ENCODE peak calls at places on chromosomes 16 and 17, in four cellular contexts. One of them, this sample, is unnamed. For H3K36me3 and H3K4me1, the result is how much of the 10 kb centered on the place peaks cover.

GRCh38 chr16:49876716-49877129 is 20.8 kb upstream of the ZNF423 start:
- DNase-seq in HepG2: no peak
- DNase-seq in H1: peak
- DNase-seq in GM12878: no peak
- DNase-seq in this sample: no peak

GRCh38 chr17:21280081-21280518 is 4.4 kb upstream of the MAP2K3 start:
- DNase-seq in HepG2: peak
- DNase-seq in H1: no peak
- DNase-seq in GM12878: peak
- DNase-seq in this sample: peak

GRCh38 chr17:32259596-32259995 is 6.0 kb upstream of the RHBDL3 start:
- DNase-seq in HepG2: no peak
- DNase-seq in H1: no peak
- DNase-seq in GM12878: no peak
- DNase-seq in this sample: no peak

GRCh38 chr17:27530791-27531391 is 74.6 kb downstream of the KSR1 start:
- DNase-seq in HepG2: peak
- DNase-seq in H1: no peak
- DNase-seq in GM12878: no peak
- DNase-seq in this sample: no peak

GRCh38 chr17:44546711-44547606 is 10.3 kb upstream of the FZD2 start:
- DNase-seq in HepG2: no peak
- DNase-seq in H1: no peak
- DNase-seq in GM12878: no peak
- DNase-seq in this sample: no peak

GRCh38 chr17:62792122-62792800 is 15.9 kb downstream of the MARCHF10 start:
- DNase-seq in HepG2: peak
- DNase-seq in H1: no peak
- DNase-seq in GM12878: no peak
- DNase-seq in this sample: no peak

GRCh38 chr17:50022463-50023130 is 27.6 kb upstream of the DLX3 start:
- DNase-seq in HepG2: no peak
- DNase-seq in H1: no peak
- DNase-seq in GM12878: no peak
- DNase-seq in this sample: no peak

GRCh38 chr17:56540791-56541190 is 52.7 kb upstream of the NOG start:
- DNase-seq in HepG2: no peak
- DNase-seq in H1: no peak
- DNase-seq in GM12878: no peak
- DNase-seq in this sample: peak

GRCh38 chr17:2416010-2416734 is 15.3 kb upstream of the MNT start:
- DNase-seq in HepG2: peak
- DNase-seq in H1: no peak
- DNase-seq in GM12878: no peak
- DNase-seq in this sample: no peak

GRCh38 chr17:79027925-79028491 is 4.0 kb downstream of the C1QTNF1 start:
- DNase-seq in HepG2: no peak
- DNase-seq in H1: no peak
- DNase-seq in GM12878: no peak
- DNase-seq in this sample: no peak

GRCh38 chr16:83366228-83366627 is 441.6 kb upstream of the HSBP1 start:
- DNase-seq in HepG2: no peak
- DNase-seq in H1: no peak
- DNase-seq in GM12878: no peak
- DNase-seq in this sample: no peak

GRCh38 chr16:88468289-88469129 is 15.4 kb downstream of the ZFPM1 start:
- DNase-seq in HepG2: peak
- DNase-seq in H1: peak
- DNase-seq in GM12878: no peak
- DNase-seq in this sample: peak

GRCh38 chr16:85586360-85587145 is 26.6 kb upstream of the GSE1 start:
- DNase-seq in HepG2: no peak
- DNase-seq in H1: no peak
- DNase-seq in GM12878: no peak
- DNase-seq in this sample: no peak

GRCh38 chr16:85986931-85987749 is 88.2 kb downstream of the IRF8 start:
- DNase-seq in HepG2: peak
- DNase-seq in H1: no peak
- DNase-seq in GM12878: no peak
- DNase-seq in this sample: peak

GRCh38 chr16:85668676-85669424 is 19.9 kb downstream of the GINS2 start:
- DNase-seq in HepG2: no peak
- DNase-seq in H1: no peak
- DNase-seq in GM12878: no peak
- DNase-seq in this sample: no peak

GRCh38 chr17:5329784-5330557 is 47.9 kb downstream of the RABEP1 start:
- DNase-seq in HepG2: no peak
- DNase-seq in H1: no peak
- DNase-seq in GM12878: peak
- DNase-seq in this sample: no peak

GRCh38 chr16:54657058-54657708 is 273.5 kb upstream of the IRX5 start:
- DNase-seq in HepG2: no peak
- DNase-seq in H1: no peak
- DNase-seq in GM12878: no peak
- DNase-seq in this sample: no peak

GRCh38 chr17:44438634-44439033 is 49.2 kb upstream of the ITGA2B start:
- DNase-seq in HepG2: no peak
- DNase-seq in H1: no peak
- DNase-seq in GM12878: no peak
- DNase-seq in this sample: no peak

GRCh38 chr17:19310151-19310550 is 52.4 kb downstream of the B9D1 start:
- DNase-seq in HepG2: no peak
- DNase-seq in H1: no peak
- DNase-seq in GM12878: no peak
- DNase-seq in this sample: no peak

GRCh38 chr16:30722443-30722842 is 23.5 kb downstream of the SRCAP start:
- DNase-seq in HepG2: no peak
- DNase-seq in H1: no peak
- DNase-seq in GM12878: no peak
- DNase-seq in this sample: no peak

GRCh38 chr17:55307879-55308278 is 43.1 kb downstream of the HLF start:
- DNase-seq in HepG2: no peak
- DNase-seq in H1: no peak
- DNase-seq in GM12878: no peak
- DNase-seq in this sample: no peak

GRCh38 chr16:8905168-8905762 is 23.1 kb downstream of the LITAFD start:
- DNase-seq in HepG2: peak
- DNase-seq in H1: no peak
- DNase-seq in GM12878: no peak
- DNase-seq in this sample: no peak

GRCh38 chr17:66339563-66339962 is 37.1 kb downstream of the PRKCA start:
- DNase-seq in HepG2: no peak
- DNase-seq in H1: no peak
- DNase-seq in GM12878: no peak
- DNase-seq in this sample: no peak

GRCh38 chr17:61284174-61284573 is 115.5 kb upstream of the TBX2 start:
- DNase-seq in HepG2: no peak
- DNase-seq in H1: no peak
- DNase-seq in GM12878: no peak
- DNase-seq in this sample: no peak

GRCh38 chr17:79842136-79842655 is 3.0 kb upstream of the CBX4 start:
- DNase-seq in HepG2: no peak
- DNase-seq in H1: no peak
- DNase-seq in GM12878: no peak
- DNase-seq in this sample: no peak

GRCh38 chr17:2102931-2103398 is 48.1 kb downstream of the HIC1 start:
- DNase-seq in HepG2: no peak
- DNase-seq in H1: no peak
- DNase-seq in GM12878: no peak
- DNase-seq in this sample: no peak

GRCh38 chr16:81581107-81581506 is 136.5 kb downstream of the CMIP start:
- DNase-seq in HepG2: no peak
- DNase-seq in H1: no peak
- DNase-seq in GM12878: no peak
- DNase-seq in this sample: no peak

GRCh38 chr16:59988591-59988990 is 1254.5 kb upstream of the GOT2 start:
- DNase-seq in HepG2: no peak
- DNase-seq in H1: no peak
- DNase-seq in GM12878: no peak
- DNase-seq in this sample: no peak

GRCh38 chr16:56964243-56965148 is 2.7 kb downstream of the CETP start:
- DNase-seq in HepG2: peak
- DNase-seq in H1: peak
- DNase-seq in GM12878: no peak
- DNase-seq in this sample: peak

DNA sequence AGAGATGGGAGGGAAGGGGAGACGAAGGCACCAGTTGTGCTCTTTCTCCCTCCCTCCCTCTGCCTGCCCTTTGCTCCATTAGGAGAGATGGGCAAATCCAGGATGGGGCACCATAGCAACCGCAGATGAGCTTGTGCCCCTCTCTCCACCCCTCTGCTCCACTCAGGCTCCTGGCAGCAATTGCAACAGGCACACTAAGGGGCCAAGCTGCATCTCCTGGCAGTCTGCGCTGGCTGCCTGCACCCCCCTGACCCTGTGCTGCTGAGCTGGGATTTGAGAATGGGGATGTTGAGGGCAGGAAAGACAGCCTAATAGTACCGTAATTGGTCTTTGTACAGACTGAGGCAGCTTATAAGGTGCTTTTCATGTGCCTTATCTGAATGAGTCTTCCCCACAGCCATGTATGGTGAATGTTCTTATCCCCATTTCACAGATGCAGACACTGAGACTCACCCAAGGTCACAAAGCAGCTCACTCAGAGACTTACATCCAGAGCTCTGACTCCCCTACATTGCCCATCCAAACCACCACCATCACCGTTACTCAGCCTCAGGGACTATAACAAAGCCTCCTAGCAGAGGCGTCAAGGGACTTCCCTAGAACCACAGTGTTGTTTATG is 480 bp upstream of the GPR179 start:
- DNase-seq in HepG2: no peak
- DNase-seq in H1: no peak
- DNase-seq in GM12878: no peak
- DNase-seq in this sample: no peak
- H3K36me3 ChIP-seq in HepG2: under half
- H3K36me3 ChIP-seq in H1: under half
- H3K36me3 ChIP-seq in GM12878: under half
- H3K36me3 ChIP-seq in this sample: under half

GRCh38 chr16:66520406-66521194 is 29.3 kb downstream of the TK2 start:
- DNase-seq in HepG2: no peak
- DNase-seq in H1: no peak
- DNase-seq in GM12878: no peak
- DNase-seq in this sample: no peak

GRCh38 chr16:66521951-66522771 is 27.8 kb downstream of the TK2 start:
- DNase-seq in HepG2: no peak
- DNase-seq in H1: no peak
- DNase-seq in GM12878: peak
- DNase-seq in this sample: no peak

GRCh38 chr16:66519482-66519881 is 30.4 kb downstream of the TK2 start:
- DNase-seq in HepG2: no peak
- DNase-seq in H1: no peak
- DNase-seq in GM12878: no peak
- DNase-seq in this sample: no peak

GRCh38 chr16:66521227-66521626 is 28.7 kb downstream of the TK2 start:
- DNase-seq in HepG2: no peak
- DNase-seq in H1: no peak
- DNase-seq in GM12878: no peak
- DNase-seq in this sample: no peak

GRCh38 chr16:66519974-66520373 is 29.9 kb downstream of the TK2 start:
- DNase-seq in HepG2: no peak
- DNase-seq in H1: no peak
- DNase-seq in GM12878: no peak
- DNase-seq in this sample: no peak
- H3K4me1 ChIP-seq in HepG2: under half
- H3K4me1 ChIP-seq in H1: under half
- H3K4me1 ChIP-seq in GM12878: half or more
- H3K4me1 ChIP-seq in this sample: under half

DNA sequence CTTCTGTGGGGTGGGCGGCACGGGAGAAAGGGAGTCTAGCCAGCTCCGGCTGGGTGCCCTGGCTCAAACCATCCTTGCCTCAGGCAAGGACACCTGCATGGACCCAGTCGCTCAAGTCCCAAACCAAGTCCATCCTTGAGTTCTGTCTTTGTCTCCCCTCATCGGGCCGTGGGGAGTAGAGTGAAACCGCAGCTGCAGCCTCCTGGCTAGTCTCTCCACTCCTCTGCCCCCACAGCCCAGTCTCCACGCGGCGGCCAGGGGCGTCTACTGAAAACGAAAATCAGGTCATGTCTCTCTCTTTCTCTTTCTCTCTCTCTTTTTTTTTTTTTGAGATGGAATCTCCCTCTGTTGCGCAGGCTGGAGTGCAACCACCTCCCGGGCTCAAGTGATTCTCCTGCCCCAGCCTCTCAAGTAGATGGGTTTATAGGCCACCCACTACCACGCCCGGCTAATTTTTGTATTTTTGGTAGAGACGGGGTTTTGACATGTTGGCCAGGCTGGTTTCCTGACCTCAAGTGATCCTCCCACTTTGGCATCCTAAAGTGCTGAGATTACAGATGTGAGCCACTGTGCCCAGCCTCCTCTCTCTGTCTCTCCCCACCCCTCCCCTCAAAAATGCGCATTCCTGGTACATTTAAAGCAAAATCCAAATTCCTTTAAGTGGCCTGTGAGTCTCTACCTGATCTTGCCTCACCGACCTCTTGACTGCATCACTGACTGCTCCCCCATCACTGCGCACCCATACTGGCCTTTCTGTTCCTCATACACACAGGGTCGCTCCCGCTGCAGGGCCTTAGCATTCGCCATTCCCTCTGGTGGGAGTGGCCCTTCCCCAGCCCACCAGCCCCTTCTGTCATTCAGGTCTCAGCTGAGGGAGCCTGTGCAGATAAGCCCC is 17.7 kb upstream of the RMI2 start:
- DNase-seq in HepG2: no peak
- DNase-seq in H1: no peak
- DNase-seq in GM12878: peak
- DNase-seq in this sample: no peak
- TF ChIP-seq SUZ12 in HepG2: no peak
- TF ChIP-seq SUZ12 in H1: no peak
- TF ChIP-seq SUZ12 in GM12878: no peak
- TF ChIP-seq SUZ12 in this sample: no peak

GRCh38 chr16:4813251-4814003 is 11.0 kb upstream of the ROGDI start:
- DNase-seq in HepG2: no peak
- DNase-seq in H1: no peak
- DNase-seq in GM12878: no peak
- DNase-seq in this sample: no peak

GRCh38 chr16:4814046-4814445 is 11.6 kb upstream of the ROGDI start:
- DNase-seq in HepG2: no peak
- DNase-seq in H1: no peak
- DNase-seq in GM12878: no peak
- DNase-seq in this sample: no peak

GRCh38 chr16:4814542-4815173 is 12.2 kb upstream of the ROGDI start:
- DNase-seq in HepG2: no peak
- DNase-seq in H1: no peak
- DNase-seq in GM12878: no peak
- DNase-seq in this sample: no peak

GRCh38 chr16:4811242-4811641 is 8.8 kb upstream of the ROGDI start:
- DNase-seq in HepG2: no peak
- DNase-seq in H1: no peak
- DNase-seq in GM12878: no peak
- DNase-seq in this sample: no peak

DNA sequence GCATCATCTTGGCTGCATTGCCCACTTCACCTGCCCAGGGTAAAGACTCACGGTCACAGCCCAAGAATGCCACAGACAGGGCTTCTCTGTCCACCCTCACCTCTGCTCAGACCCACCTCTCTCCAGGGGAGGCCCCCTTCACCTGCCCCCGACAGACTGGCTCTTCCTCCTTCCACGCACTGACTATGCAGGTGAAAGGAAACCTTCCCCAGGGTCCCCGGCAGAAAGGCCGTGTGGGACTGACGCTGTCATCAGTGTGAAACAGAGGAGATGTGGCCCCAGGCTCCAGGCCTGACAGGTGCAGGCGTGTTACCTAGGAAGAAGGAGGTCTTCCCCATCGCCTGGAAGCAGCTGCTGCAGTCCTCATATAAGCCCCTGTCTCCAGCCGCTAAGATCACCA is 9.3 kb upstream of the ROGDI start:
- DNase-seq in HepG2: no peak
- DNase-seq in H1: no peak
- DNase-seq in GM12878: no peak
- DNase-seq in this sample: no peak
- H3K36me3 ChIP-seq in HepG2: under half
- H3K36me3 ChIP-seq in H1: under half
- H3K36me3 ChIP-seq in GM12878: under half
- H3K36me3 ChIP-seq in this sample: half or more

This sample was measured in NT2/D1.